ENCODE peak calls at places on chromosomes 3 and 15, in eight cellular contexts. T is neural crest cell; E is HS-5; B is iPS DF 6.9; I is H4; X is H7; H is stimulated activated CD4-positive, alpha-beta T cell treated with anti-CD3 and anti-CD28 coated beads, Interleukin-12 subunit alpha, Interleukin-12 subunit beta, amount 100 ng/mL, for 4 hours; N is nucleus accumbens. G is an unnamed sample.

GRCh38 chr3:28279770-28280169 is 38.4 kb downstream of the CMC1 start:
- DNase-seq in B (no peak), I (no peak), H (no peak), X (no peak), E (no peak), T (no peak), N (no peak), G (no peak)

GRCh38 chr3:64463981-64464380 is 223.8 kb downstream of the ADAMTS9 start:
- DNase-seq in N (no peak), T (no peak), I (no peak), B (no peak), E (no peak), H (no peak), X (no peak), G (no peak)

GRCh38 chr15:27776501-27776900 is 322.6 kb downstream of the OCA2 start:
- DNase-seq in N (no peak), T (no peak), X (no peak), H (no peak), I (no peak), E (no peak), B (no peak), G (no peak)

GRCh38 chr15:69181419-69181818 is 21.0 kb downstream of the GLCE start:
- DNase-seq in N (no peak), X (no peak), E (no peak), H (no peak), T (no peak), B (no peak), I (no peak), G (no peak)

GRCh38 chr3:134857776-134858515 is 62.9 kb downstream of the EPHB1 start:
- DNase-seq in H (no peak), E (no peak), X (no peak), B (no peak), I (no peak), N (no peak), T (no peak), G (no peak)

GRCh38 chr3:66153961-66154923 is 66.6 kb upstream of the SLC25A26 start:
- DNase-seq in B (no peak), I (no peak), E (no peak), H (no peak), X (no peak), N (no peak), T (no peak), G (no peak)

GRCh38 chr3:151697496-151697895 is 36.2 kb upstream of the AADACL2 start:
- DNase-seq in N (no peak), T (no peak), B (no peak), I (no peak), E (no peak), X (no peak), H (no peak), G (no peak)

GRCh38 chr3:114499986-114500385 is 206.2 kb downstream of the TIGIT start:
- DNase-seq in I (peak; percentile 46), X (no peak), B (no peak), H (no peak), T (no peak), E (no peak), N (no peak), G (no peak)

GRCh38 chr3:23950303-23950702 is 5.2 kb downstream of the NR1D2 start:
- DNase-seq in N (no peak), H (no peak), X (no peak), E (no peak), B (no peak), T (no peak), I (no peak), G (no peak)

GRCh38 chr3:151037746-151038145 is 47.7 kb upstream of the MED12L start:
- DNase-seq in T (no peak), N (no peak), B (no peak), E (peak; percentile 91), I (peak; percentile 93), X (no peak), H (no peak), G (no peak)

GRCh38 chr15:48592221-48592731 is 53.2 kb downstream of the FBN1 start:
- DNase-seq in E (peak; percentile 58), B (no peak), I (peak; percentile 47), N (no peak), H (no peak), T (no peak), X (no peak), G (no peak)

GRCh38 chr3:141150931-141151330 is 80.7 kb upstream of the PXYLP1 start:
- DNase-seq in I (no peak), H (no peak), T (no peak), E (no peak), B (no peak), X (no peak), N (no peak), G (no peak)

GRCh38 chr3:127158614-127159221 is 34.2 kb upstream of the PRR23E start:
- DNase-seq in I (no peak), H (no peak), T (peak; percentile 61), N (no peak), X (peak; percentile 90), E (no peak), B (no peak), G (no peak)

GRCh38 chr15:67024998-67025368 is 40.4 kb upstream of the SMAD3 start:
- DNase-seq in X (no peak), E (no peak), T (no peak), B (no peak), H (no peak), N (no peak), I (no peak), G (no peak)

GRCh38 chr3:23751485-23751811 is 54.3 kb upstream of the UBE2E1 start:
- DNase-seq in B (no peak), I (no peak), N (no peak), X (peak; percentile 78), T (no peak), H (no peak), E (no peak), G (no peak)

GRCh38 chr3:13419356-13420050 is 619 bp downstream of the NUP210 start:
- DNase-seq in I (no peak), B (no peak), N (no peak), X (peak; percentile 91), T (peak; percentile 26), H (peak; percentile 54), E (no peak), G (peak; percentile 62)

GRCh38 chr3:72340056-72340455 is 508.2 kb downstream of the SHQ1 start:
- DNase-seq in H (no peak), B (no peak), E (no peak), N (no peak), X (no peak), I (no peak), T (no peak), G (no peak)

G was measured in stimulated activated naive CD4-positive, alpha-beta T cell treated with Interleukin-2 at 50 U/mL for 16 hours.